ENCODE peak calls at places on chromosome 12, in four cellular contexts. One of them, this sample, is unnamed.

GRCh38 chr12:89892426-89892825 is 183.8 kb upstream of the ATP2B1 start:
- DNase-seq in heart left ventricle: no peak
- DNase-seq in psoas muscle: no peak
- DNase-seq in left ventricle myocardium inferior: no peak
- DNase-seq in this sample: no peak

GRCh38 chr12:120257041-120257821 is 8.3 kb downstream of the PXN start:
- DNase-seq in heart left ventricle: peak; percentile 85
- DNase-seq in left ventricle myocardium inferior: peak; percentile 74
- DNase-seq in psoas muscle: peak; percentile 57
- DNase-seq in this sample: peak; percentile 72

GRCh38 chr12:13024151-13024946 is 19.8 kb upstream of the FAM234B start:
- DNase-seq in psoas muscle: no peak
- DNase-seq in left ventricle myocardium inferior: no peak
- DNase-seq in heart left ventricle: no peak
- DNase-seq in this sample: no peak

GRCh38 chr12:15227004-15227679 is 5.9 kb upstream of the RERG start:
- DNase-seq in psoas muscle: peak; percentile 46
- DNase-seq in heart left ventricle: peak; percentile 45
- DNase-seq in left ventricle myocardium inferior: peak; percentile 35
- DNase-seq in this sample: peak; percentile 81

GRCh38 chr12:26878661-26879119 is 45.7 kb upstream of the ITPR2 start:
- DNase-seq in left ventricle myocardium inferior: peak; percentile 87
- DNase-seq in heart left ventricle: peak; percentile 87
- DNase-seq in psoas muscle: peak; percentile 59
- DNase-seq in this sample: no peak

GRCh38 chr12:87953257-87953860 is 75.8 kb downstream of the C12orf50 start:
- DNase-seq in psoas muscle: no peak
- DNase-seq in heart left ventricle: no peak
- DNase-seq in left ventricle myocardium inferior: no peak
- DNase-seq in this sample: peak; percentile 64

GRCh38 chr12:8742501-8742900 is 44.7 kb downstream of the RIMKLB start:
- DNase-seq in left ventricle myocardium inferior: no peak
- DNase-seq in psoas muscle: no peak
- DNase-seq in heart left ventricle: no peak
- DNase-seq in this sample: no peak

GRCh38 chr12:19933924-19934323 is 434.4 kb upstream of the PDE3A start:
- DNase-seq in heart left ventricle: no peak
- DNase-seq in psoas muscle: no peak
- DNase-seq in left ventricle myocardium inferior: no peak
- DNase-seq in this sample: no peak

GRCh38 chr12:132466241-132467188 is 23.4 kb upstream of the FBRSL1 start:
- DNase-seq in heart left ventricle: no peak
- DNase-seq in psoas muscle: peak; percentile 8
- DNase-seq in left ventricle myocardium inferior: no peak
- DNase-seq in this sample: no peak

GRCh38 chr12:15534322-15534721 is 212.0 kb downstream of the PTPRO start:
- DNase-seq in psoas muscle: no peak
- DNase-seq in left ventricle myocardium inferior: no peak
- DNase-seq in heart left ventricle: no peak
- DNase-seq in this sample: no peak

GRCh38 chr12:58247633-58248032 is 306.3 kb downstream of the ATP23 start:
- DNase-seq in psoas muscle: no peak
- DNase-seq in heart left ventricle: no peak
- DNase-seq in left ventricle myocardium inferior: no peak
- DNase-seq in this sample: peak; percentile 62

GRCh38 chr12:13707829-13708228 is 273.6 kb downstream of the GRIN2B start:
- DNase-seq in psoas muscle: no peak
- DNase-seq in heart left ventricle: no peak
- DNase-seq in left ventricle myocardium inferior: no peak
- DNase-seq in this sample: no peak

GRCh38 chr12:70507442-70507841 is 129.8 kb downstream of the PTPRB start:
- DNase-seq in heart left ventricle: no peak
- DNase-seq in psoas muscle: no peak
- DNase-seq in left ventricle myocardium inferior: no peak
- DNase-seq in this sample: no peak

GRCh38 chr12:27635349-27635972 is 60.8 kb upstream of the REP15 start:
- DNase-seq in psoas muscle: no peak
- DNase-seq in heart left ventricle: no peak
- DNase-seq in left ventricle myocardium inferior: no peak
- DNase-seq in this sample: no peak

GRCh38 chr12:39852346-39852745 is 232.7 kb upstream of the ABCD2 start:
- DNase-seq in heart left ventricle: no peak
- DNase-seq in left ventricle myocardium inferior: no peak
- DNase-seq in psoas muscle: no peak
- DNase-seq in this sample: no peak

DNA sequence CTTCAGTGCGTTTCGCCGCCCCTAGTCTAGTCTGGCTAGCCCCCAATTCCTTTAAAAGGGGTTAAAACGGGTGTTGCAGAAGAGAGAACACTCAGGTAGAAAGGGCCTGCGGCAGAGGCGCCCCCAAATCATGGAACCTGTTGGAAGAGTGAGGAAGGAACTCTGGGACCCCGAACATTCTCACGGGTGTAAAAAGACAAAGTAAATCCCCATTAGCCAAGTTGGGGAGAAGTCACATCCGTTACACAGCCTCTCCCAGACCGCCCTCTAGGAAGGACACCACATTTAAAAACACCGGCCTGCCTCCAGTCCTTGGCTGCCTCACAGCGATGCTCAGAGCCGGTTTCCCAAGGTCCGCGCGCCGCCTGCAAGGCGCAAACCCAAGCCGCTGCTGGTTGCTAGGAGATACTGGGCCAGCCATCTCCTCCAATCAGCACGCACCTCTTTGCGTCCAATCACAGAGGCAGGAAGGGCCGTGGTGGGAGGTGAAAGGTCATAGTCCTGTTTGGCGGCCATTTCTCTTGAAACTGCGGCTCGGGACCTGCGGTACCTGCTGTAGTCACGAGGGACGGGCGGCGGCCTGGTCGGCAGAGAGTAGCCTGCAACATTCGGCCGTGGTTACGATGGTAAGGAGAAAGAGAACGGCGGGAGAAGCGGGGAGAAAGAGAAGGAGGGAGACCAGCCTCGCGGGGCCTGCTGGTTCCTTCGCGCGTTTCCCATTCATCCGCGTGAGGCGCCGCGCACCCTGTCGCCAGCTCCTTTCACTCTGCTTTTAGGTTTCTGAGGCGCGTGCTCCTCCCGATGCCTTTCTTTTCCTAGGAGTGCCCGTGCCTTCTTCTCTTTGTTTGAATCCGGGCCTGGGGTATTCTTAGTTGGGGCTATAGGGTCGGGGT is at the start of gene SNRPF:
- DNase-seq in psoas muscle: peak; percentile 92
- DNase-seq in heart left ventricle: peak; percentile 96
- DNase-seq in left ventricle myocardium inferior: peak; percentile 92
- DNase-seq in this sample: peak; percentile 100
- TF ChIP-seq CTCF in psoas muscle: no peak
- TF ChIP-seq CTCF in heart left ventricle: peak; percentile 31
- TF ChIP-seq CTCF in left ventricle myocardium inferior: peak; percentile 31
- TF ChIP-seq CTCF in this sample: peak; percentile 40

DNA sequence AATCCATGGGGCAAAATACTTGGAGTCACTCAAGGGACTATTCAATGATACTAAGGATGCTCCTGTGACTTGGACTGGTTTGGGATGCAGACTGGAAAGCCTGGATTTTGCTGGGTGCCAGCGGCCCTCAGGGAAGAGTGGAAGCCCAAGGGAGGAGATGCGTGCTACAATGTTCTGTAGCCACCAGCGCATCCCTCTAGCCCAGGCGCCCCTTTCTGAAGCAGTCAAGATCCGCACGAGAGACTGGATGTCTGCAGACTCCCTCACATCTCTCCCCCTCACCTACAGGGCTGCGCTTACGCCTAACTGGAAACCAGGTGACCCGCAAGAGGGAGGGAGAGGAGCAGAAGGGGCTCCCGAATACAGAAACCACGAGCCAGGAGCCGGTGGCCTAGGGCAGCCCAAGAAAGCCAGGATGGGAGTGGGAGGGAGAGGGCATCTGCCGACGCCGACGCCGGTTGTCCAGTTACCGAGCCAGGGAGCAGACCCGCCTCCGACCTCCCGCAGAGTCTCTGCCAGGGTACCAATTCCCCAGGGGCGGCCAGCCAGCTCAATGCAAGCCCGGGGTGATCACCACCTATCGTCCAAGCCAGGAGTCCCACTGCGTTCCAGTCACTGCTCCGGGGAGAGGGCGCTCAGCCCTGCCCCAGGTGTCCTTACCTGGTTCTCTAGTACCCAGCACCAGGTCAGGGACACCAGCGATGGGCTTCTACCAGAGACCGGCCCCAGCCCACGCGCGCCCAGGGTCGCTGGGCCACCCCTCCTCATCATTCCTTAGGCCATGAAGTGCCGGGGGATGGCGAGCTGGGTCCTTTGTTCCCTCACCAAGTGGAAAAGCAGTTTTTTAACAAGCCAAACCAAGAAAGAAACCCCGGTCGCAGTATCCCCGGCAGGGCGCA is 1.2 kb downstream of the NTN4 start:
- DNase-seq in psoas muscle: peak; percentile 21
- DNase-seq in heart left ventricle: peak; percentile 62
- DNase-seq in left ventricle myocardium inferior: peak; percentile 38
- DNase-seq in this sample: peak; percentile 87
- H3K27ac ChIP-seq in psoas muscle: no peak overlapping the region
- H3K27ac ChIP-seq in heart left ventricle: peak overlapping the region; percentile 87
- H3K27ac ChIP-seq in left ventricle myocardium inferior: peak overlapping the region; percentile 95
- H3K27ac ChIP-seq in this sample: no peak overlapping the region

GRCh38 chr12:53725824-53726223 is 1.4 kb downstream of the CALCOCO1 start:
- DNase-seq in heart left ventricle: no peak
- DNase-seq in psoas muscle: no peak
- DNase-seq in left ventricle myocardium inferior: no peak
- DNase-seq in this sample: no peak

GRCh38 chr12:53726342-53726741 is 910 bp downstream of the CALCOCO1 start:
- DNase-seq in psoas muscle: no peak
- DNase-seq in heart left ventricle: no peak
- DNase-seq in left ventricle myocardium inferior: no peak
- DNase-seq in this sample: no peak

GRCh38 chr12:53728206-53728605 is 954 bp upstream of the CALCOCO1 start:
- DNase-seq in heart left ventricle: no peak
- DNase-seq in psoas muscle: no peak
- DNase-seq in left ventricle myocardium inferior: no peak
- DNase-seq in this sample: no peak

GRCh38 chr12:53726946-53727309 is 324 bp downstream of the CALCOCO1 start:
- DNase-seq in heart left ventricle: no peak
- DNase-seq in psoas muscle: no peak
- DNase-seq in left ventricle myocardium inferior: no peak
- DNase-seq in this sample: peak; percentile 69

DNA sequence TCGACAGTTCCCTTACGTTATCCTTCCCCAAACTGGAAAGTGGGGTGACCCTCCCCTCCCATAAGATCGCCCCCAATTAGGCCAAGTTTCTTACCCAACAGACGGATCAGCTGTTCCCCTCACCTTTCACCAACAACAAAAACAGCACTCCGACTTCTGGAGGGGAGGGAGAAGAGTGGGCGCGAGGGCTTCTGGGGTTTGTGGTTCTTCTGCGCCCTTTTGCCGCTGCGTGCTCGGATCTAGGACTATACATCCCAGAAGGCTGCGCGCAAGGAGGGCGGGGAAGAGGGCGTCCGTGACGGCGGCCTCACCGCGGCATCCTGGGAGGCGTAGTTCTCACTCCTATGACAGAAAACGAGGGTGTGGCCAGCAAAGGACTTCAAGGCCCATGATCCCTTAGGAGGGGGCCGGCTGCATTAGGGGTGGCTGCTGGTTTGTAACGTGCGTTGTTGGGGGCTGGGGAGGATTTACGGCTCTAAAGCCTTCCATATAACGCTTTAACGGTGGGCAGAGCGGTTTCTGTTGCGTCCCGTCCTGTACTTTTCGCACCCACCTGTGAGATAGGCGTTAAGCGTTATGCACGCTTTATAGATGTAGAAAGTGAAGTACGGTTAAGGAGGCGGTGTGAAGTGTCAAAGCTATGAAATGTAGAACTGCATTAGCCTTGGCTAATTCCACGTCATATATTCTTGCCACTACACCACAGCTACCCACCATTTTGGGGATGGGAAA is at the start of gene CALCOCO1:
- DNase-seq in heart left ventricle: peak; percentile 98
- DNase-seq in psoas muscle: peak; percentile 98
- DNase-seq in left ventricle myocardium inferior: peak; percentile 98
- DNase-seq in this sample: peak; percentile 100
- TF ChIP-seq CTCF in heart left ventricle: no peak
- TF ChIP-seq CTCF in psoas muscle: no peak
- TF ChIP-seq CTCF in left ventricle myocardium inferior: no peak
- TF ChIP-seq CTCF in this sample: no peak

DNA sequence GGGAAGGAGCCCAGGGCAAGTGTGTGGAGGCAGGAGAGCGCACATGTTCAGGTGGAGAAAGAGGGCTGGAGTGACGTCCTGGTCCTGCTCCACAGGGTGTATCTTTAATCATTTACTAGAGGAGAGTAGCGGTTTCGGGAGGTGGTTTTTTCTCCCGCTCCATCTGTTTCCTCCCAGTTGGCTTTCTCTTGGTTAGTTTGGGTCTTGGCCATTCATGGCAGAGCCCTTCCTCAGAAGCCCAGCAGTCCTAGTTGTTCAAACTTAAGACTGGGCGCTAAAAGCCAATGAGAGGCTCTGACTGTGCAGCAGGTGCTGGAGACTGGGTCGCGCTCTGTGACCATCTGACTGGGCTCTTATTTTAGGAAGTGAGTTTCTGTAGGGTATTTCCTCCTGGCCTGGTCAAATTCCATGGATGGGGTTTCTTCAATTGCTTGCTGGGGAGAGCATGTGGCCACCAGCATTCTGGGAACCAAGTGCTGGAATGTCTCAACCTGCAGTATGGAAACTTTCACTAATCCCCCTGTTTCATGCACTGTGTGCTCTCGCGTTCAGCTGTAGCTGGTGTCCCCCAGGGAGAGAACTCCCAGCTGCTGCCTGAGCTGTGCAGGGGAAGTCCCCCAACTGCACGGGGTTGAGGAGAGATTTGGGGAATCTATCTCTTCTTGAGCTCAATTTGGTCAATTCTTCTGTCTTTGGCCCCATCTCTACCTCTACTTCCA is 27.4 kb upstream of the TSPAN9 start:
- DNase-seq in psoas muscle: no peak
- DNase-seq in left ventricle myocardium inferior: no peak
- DNase-seq in heart left ventricle: no peak
- DNase-seq in this sample: peak; percentile 51
- H3K27ac ChIP-seq in psoas muscle: peak overlapping the region; percentile 78
- H3K27ac ChIP-seq in left ventricle myocardium inferior: peak overlapping the region; percentile 91
- H3K27ac ChIP-seq in heart left ventricle: no peak overlapping the region
- H3K27ac ChIP-seq in this sample: no peak overlapping the region

DNA sequence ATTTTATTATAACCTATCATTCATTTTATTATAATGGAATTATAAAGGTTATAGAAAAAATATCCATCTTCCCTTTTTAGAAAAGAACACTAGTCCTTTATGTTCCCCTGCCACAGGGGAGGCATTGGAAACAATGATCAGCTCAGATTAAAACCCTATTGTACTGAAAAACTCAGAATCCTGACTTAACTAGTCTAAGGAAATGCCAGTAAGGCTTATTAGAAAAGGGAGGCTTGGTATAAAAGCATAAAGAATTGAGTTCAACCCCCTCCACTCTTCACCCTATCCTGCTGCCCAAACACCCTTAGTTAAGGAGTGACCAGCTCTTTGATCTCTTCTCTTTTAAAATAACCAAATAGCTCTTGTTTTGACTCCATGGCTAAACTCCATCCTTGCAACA is 36.0 kb downstream of the PUS7L start:
- DNase-seq in heart left ventricle: no peak
- DNase-seq in left ventricle myocardium inferior: no peak
- DNase-seq in psoas muscle: no peak
- DNase-seq in this sample: no peak
- TF ChIP-seq CTCF in heart left ventricle: no peak
- TF ChIP-seq CTCF in left ventricle myocardium inferior: no peak
- TF ChIP-seq CTCF in psoas muscle: no peak
- TF ChIP-seq CTCF in this sample: no peak